ENCODE peak calls at places on chromosomes 12 and 14, in nine cellular contexts. One of them, this sample, is unnamed.

GRCh38 chr14:66284346-66284745 is 201.8 kb upstream of the CCDC196 start:
- DNase-seq in thoracic aorta: no peak
- DNase-seq in CD4-positive, alpha-beta T cell: no peak
- DNase-seq in AG09309: no peak
- DNase-seq in SHP77: no peak
- DNase-seq in activated naive CD8-positive, alpha-beta T cell treated with anti-CD3 and anti-CD28 coated beads for 36 hours: no peak
- DNase-seq in fibroblast of lung: peak; percentile 46
- DNase-seq in stimulated activated CD4-positive, alpha-beta T cell treated with anti-CD3 and anti-CD28 coated beads, Interleukin-12 subunit alpha, Interleukin-12 subunit beta, amount 100 ng/mL, for 4 hours: no peak
- DNase-seq in RPMI7951: no peak
- DNase-seq in this sample: peak; percentile 14

GRCh38 chr12:88185988-88186387 is 43.9 kb downstream of the TMTC3 start:
- DNase-seq in thoracic aorta: no peak
- DNase-seq in CD4-positive, alpha-beta T cell: no peak
- DNase-seq in AG09309: peak; percentile 34
- DNase-seq in SHP77: no peak
- DNase-seq in activated naive CD8-positive, alpha-beta T cell treated with anti-CD3 and anti-CD28 coated beads for 36 hours: no peak
- DNase-seq in fibroblast of lung: peak; percentile 79
- DNase-seq in stimulated activated CD4-positive, alpha-beta T cell treated with anti-CD3 and anti-CD28 coated beads, Interleukin-12 subunit alpha, Interleukin-12 subunit beta, amount 100 ng/mL, for 4 hours: no peak
- DNase-seq in RPMI7951: peak; percentile 66
- DNase-seq in this sample: no peak

GRCh38 chr14:55697358-55697985 is 117.5 kb downstream of the KTN1 start:
- DNase-seq in thoracic aorta: no peak
- DNase-seq in CD4-positive, alpha-beta T cell: no peak
- DNase-seq in AG09309: no peak
- DNase-seq in SHP77: no peak
- DNase-seq in activated naive CD8-positive, alpha-beta T cell treated with anti-CD3 and anti-CD28 coated beads for 36 hours: no peak
- DNase-seq in fibroblast of lung: peak; percentile 51
- DNase-seq in stimulated activated CD4-positive, alpha-beta T cell treated with anti-CD3 and anti-CD28 coated beads, Interleukin-12 subunit alpha, Interleukin-12 subunit beta, amount 100 ng/mL, for 4 hours: no peak
- DNase-seq in RPMI7951: no peak
- DNase-seq in this sample: no peak

GRCh38 chr12:85697003-85697402 is 139.2 kb downstream of the RASSF9 start:
- DNase-seq in thoracic aorta: no peak
- DNase-seq in CD4-positive, alpha-beta T cell: no peak
- DNase-seq in AG09309: no peak
- DNase-seq in SHP77: no peak
- DNase-seq in activated naive CD8-positive, alpha-beta T cell treated with anti-CD3 and anti-CD28 coated beads for 36 hours: no peak
- DNase-seq in fibroblast of lung: no peak
- DNase-seq in stimulated activated CD4-positive, alpha-beta T cell treated with anti-CD3 and anti-CD28 coated beads, Interleukin-12 subunit alpha, Interleukin-12 subunit beta, amount 100 ng/mL, for 4 hours: no peak
- DNase-seq in RPMI7951: no peak
- DNase-seq in this sample: no peak

GRCh38 chr12:16359512-16360491 is 12.4 kb downstream of the MGST1 start:
- DNase-seq in thoracic aorta: no peak
- DNase-seq in CD4-positive, alpha-beta T cell: no peak
- DNase-seq in AG09309: no peak
- DNase-seq in SHP77: peak; percentile 13
- DNase-seq in activated naive CD8-positive, alpha-beta T cell treated with anti-CD3 and anti-CD28 coated beads for 36 hours: peak; percentile 5
- DNase-seq in fibroblast of lung: peak; percentile 38
- DNase-seq in stimulated activated CD4-positive, alpha-beta T cell treated with anti-CD3 and anti-CD28 coated beads, Interleukin-12 subunit alpha, Interleukin-12 subunit beta, amount 100 ng/mL, for 4 hours: no peak
- DNase-seq in RPMI7951: peak; percentile 36
- DNase-seq in this sample: peak; percentile 14

GRCh38 chr12:64064240-64064639 is 157.9 kb downstream of the KICS2 start:
- DNase-seq in thoracic aorta: no peak
- DNase-seq in CD4-positive, alpha-beta T cell: no peak
- DNase-seq in AG09309: no peak
- DNase-seq in SHP77: no peak
- DNase-seq in activated naive CD8-positive, alpha-beta T cell treated with anti-CD3 and anti-CD28 coated beads for 36 hours: no peak
- DNase-seq in fibroblast of lung: no peak
- DNase-seq in stimulated activated CD4-positive, alpha-beta T cell treated with anti-CD3 and anti-CD28 coated beads, Interleukin-12 subunit alpha, Interleukin-12 subunit beta, amount 100 ng/mL, for 4 hours: no peak
- DNase-seq in RPMI7951: no peak
- DNase-seq in this sample: no peak

GRCh38 chr12:66964629-66965028 is 285.8 kb upstream of the GRIP1 start:
- DNase-seq in thoracic aorta: no peak
- DNase-seq in CD4-positive, alpha-beta T cell: peak; percentile 12
- DNase-seq in AG09309: no peak
- DNase-seq in SHP77: no peak
- DNase-seq in activated naive CD8-positive, alpha-beta T cell treated with anti-CD3 and anti-CD28 coated beads for 36 hours: peak; percentile 64
- DNase-seq in fibroblast of lung: peak; percentile 85
- DNase-seq in stimulated activated CD4-positive, alpha-beta T cell treated with anti-CD3 and anti-CD28 coated beads, Interleukin-12 subunit alpha, Interleukin-12 subunit beta, amount 100 ng/mL, for 4 hours: no peak
- DNase-seq in RPMI7951: peak; percentile 1
- DNase-seq in this sample: no peak

GRCh38 chr12:11743748-11744147 is 94.3 kb downstream of the ETV6 start:
- DNase-seq in thoracic aorta: no peak
- DNase-seq in CD4-positive, alpha-beta T cell: no peak
- DNase-seq in AG09309: no peak
- DNase-seq in SHP77: no peak
- DNase-seq in activated naive CD8-positive, alpha-beta T cell treated with anti-CD3 and anti-CD28 coated beads for 36 hours: no peak
- DNase-seq in fibroblast of lung: no peak
- DNase-seq in stimulated activated CD4-positive, alpha-beta T cell treated with anti-CD3 and anti-CD28 coated beads, Interleukin-12 subunit alpha, Interleukin-12 subunit beta, amount 100 ng/mL, for 4 hours: no peak
- DNase-seq in RPMI7951: no peak
- DNase-seq in this sample: no peak

GRCh38 chr12:26466709-26467108 is 271.3 kb downstream of the SSPN start:
- DNase-seq in thoracic aorta: no peak
- DNase-seq in CD4-positive, alpha-beta T cell: no peak
- DNase-seq in AG09309: no peak
- DNase-seq in SHP77: no peak
- DNase-seq in activated naive CD8-positive, alpha-beta T cell treated with anti-CD3 and anti-CD28 coated beads for 36 hours: no peak
- DNase-seq in fibroblast of lung: no peak
- DNase-seq in stimulated activated CD4-positive, alpha-beta T cell treated with anti-CD3 and anti-CD28 coated beads, Interleukin-12 subunit alpha, Interleukin-12 subunit beta, amount 100 ng/mL, for 4 hours: no peak
- DNase-seq in RPMI7951: no peak
- DNase-seq in this sample: no peak

GRCh38 chr14:74257078-74257987 is 18.1 kb downstream of the VSX2 start:
- DNase-seq in thoracic aorta: no peak
- DNase-seq in CD4-positive, alpha-beta T cell: peak; percentile 42
- DNase-seq in AG09309: no peak
- DNase-seq in SHP77: peak; percentile 46
- DNase-seq in activated naive CD8-positive, alpha-beta T cell treated with anti-CD3 and anti-CD28 coated beads for 36 hours: peak; percentile 76
- DNase-seq in fibroblast of lung: no peak
- DNase-seq in stimulated activated CD4-positive, alpha-beta T cell treated with anti-CD3 and anti-CD28 coated beads, Interleukin-12 subunit alpha, Interleukin-12 subunit beta, amount 100 ng/mL, for 4 hours: peak; percentile 66
- DNase-seq in RPMI7951: peak; percentile 81
- DNase-seq in this sample: peak; percentile 80

GRCh38 chr14:85468815-85469214 is 61.1 kb upstream of the FLRT2 start:
- DNase-seq in thoracic aorta: no peak
- DNase-seq in CD4-positive, alpha-beta T cell: no peak
- DNase-seq in AG09309: no peak
- DNase-seq in SHP77: no peak
- DNase-seq in activated naive CD8-positive, alpha-beta T cell treated with anti-CD3 and anti-CD28 coated beads for 36 hours: no peak
- DNase-seq in fibroblast of lung: no peak
- DNase-seq in stimulated activated CD4-positive, alpha-beta T cell treated with anti-CD3 and anti-CD28 coated beads, Interleukin-12 subunit alpha, Interleukin-12 subunit beta, amount 100 ng/mL, for 4 hours: no peak
- DNase-seq in RPMI7951: no peak
- DNase-seq in this sample: no peak

GRCh38 chr14:32933623-32933942 is 5.1 kb upstream of the NPAS3 start:
- DNase-seq in thoracic aorta: no peak
- DNase-seq in CD4-positive, alpha-beta T cell: no peak
- DNase-seq in AG09309: no peak
- DNase-seq in SHP77: no peak
- DNase-seq in activated naive CD8-positive, alpha-beta T cell treated with anti-CD3 and anti-CD28 coated beads for 36 hours: peak; percentile 0
- DNase-seq in fibroblast of lung: peak; percentile 80
- DNase-seq in stimulated activated CD4-positive, alpha-beta T cell treated with anti-CD3 and anti-CD28 coated beads, Interleukin-12 subunit alpha, Interleukin-12 subunit beta, amount 100 ng/mL, for 4 hours: no peak
- DNase-seq in RPMI7951: peak; percentile 24
- DNase-seq in this sample: no peak

GRCh38 chr14:73277376-73277775 is 40.1 kb downstream of the PAPLN start:
- DNase-seq in thoracic aorta: no peak
- DNase-seq in CD4-positive, alpha-beta T cell: no peak
- DNase-seq in AG09309: no peak
- DNase-seq in SHP77: no peak
- DNase-seq in activated naive CD8-positive, alpha-beta T cell treated with anti-CD3 and anti-CD28 coated beads for 36 hours: no peak
- DNase-seq in fibroblast of lung: no peak
- DNase-seq in stimulated activated CD4-positive, alpha-beta T cell treated with anti-CD3 and anti-CD28 coated beads, Interleukin-12 subunit alpha, Interleukin-12 subunit beta, amount 100 ng/mL, for 4 hours: no peak
- DNase-seq in RPMI7951: no peak
- DNase-seq in this sample: no peak

GRCh38 chr14:78709795-78710569 is 539.8 kb downstream of the NRXN3 start:
- DNase-seq in thoracic aorta: no peak
- DNase-seq in CD4-positive, alpha-beta T cell: no peak
- DNase-seq in AG09309: no peak
- DNase-seq in SHP77: no peak
- DNase-seq in activated naive CD8-positive, alpha-beta T cell treated with anti-CD3 and anti-CD28 coated beads for 36 hours: no peak
- DNase-seq in fibroblast of lung: no peak
- DNase-seq in stimulated activated CD4-positive, alpha-beta T cell treated with anti-CD3 and anti-CD28 coated beads, Interleukin-12 subunit alpha, Interleukin-12 subunit beta, amount 100 ng/mL, for 4 hours: no peak
- DNase-seq in RPMI7951: no peak
- DNase-seq in this sample: no peak

GRCh38 chr12:113598815-113599406 is 127.2 kb upstream of the LHX5 start:
- DNase-seq in thoracic aorta: no peak
- DNase-seq in CD4-positive, alpha-beta T cell: no peak
- DNase-seq in AG09309: no peak
- DNase-seq in SHP77: peak; percentile 15
- DNase-seq in activated naive CD8-positive, alpha-beta T cell treated with anti-CD3 and anti-CD28 coated beads for 36 hours: no peak
- DNase-seq in fibroblast of lung: no peak
- DNase-seq in stimulated activated CD4-positive, alpha-beta T cell treated with anti-CD3 and anti-CD28 coated beads, Interleukin-12 subunit alpha, Interleukin-12 subunit beta, amount 100 ng/mL, for 4 hours: no peak
- DNase-seq in RPMI7951: no peak
- DNase-seq in this sample: no peak

GRCh38 chr12:7150356-7150755 is 20.2 kb downstream of the CLSTN3 start:
- DNase-seq in thoracic aorta: no peak
- DNase-seq in CD4-positive, alpha-beta T cell: no peak
- DNase-seq in AG09309: no peak
- DNase-seq in SHP77: no peak
- DNase-seq in activated naive CD8-positive, alpha-beta T cell treated with anti-CD3 and anti-CD28 coated beads for 36 hours: no peak
- DNase-seq in fibroblast of lung: no peak
- DNase-seq in stimulated activated CD4-positive, alpha-beta T cell treated with anti-CD3 and anti-CD28 coated beads, Interleukin-12 subunit alpha, Interleukin-12 subunit beta, amount 100 ng/mL, for 4 hours: no peak
- DNase-seq in RPMI7951: no peak
- DNase-seq in this sample: no peak